ENCODE peak calls at places on chromosomes 11 and 22, in ten cellular contexts. M, V, S, T, N, J, Z, X, Y and D are unnamed samples.

GRCh38 chr22:36740716-36741115 is 35.2 kb downstream of the IFT27 start:
- DNase-seq in M (peak; percentile 5), V (no peak), S (no peak), T (no peak), N (no peak), J (no peak), Z (no peak), X (no peak), Y (no peak), D (no peak)

GRCh38 chr11:127651175-127651887 is 650.8 kb upstream of the KIRREL3 start:
- DNase-seq in M (no peak), V (peak; percentile 1), S (no peak), T (no peak), N (no peak), J (no peak), Z (no peak), X (no peak), Y (no peak), D (no peak)

GRCh38 chr11:12951376-12951775 is 57.7 kb upstream of the RASSF10 start:
- DNase-seq in M (no peak), V (no peak), S (no peak), T (no peak), N (no peak), J (no peak), Z (no peak), X (no peak), Y (no peak), D (no peak)

GRCh38 chr11:126034880-126035279 is 27.8 kb downstream of the CDON start:
- DNase-seq in M (no peak), V (no peak), S (no peak), T (no peak), N (no peak), J (no peak), Z (no peak), X (no peak), Y (no peak), D (no peak)

GRCh38 chr11:11993814-11994213 is 14.6 kb downstream of the DKK3 start:
- DNase-seq in M (no peak), V (peak; percentile 91), S (peak; percentile 69), T (peak; percentile 15), N (no peak), J (no peak), Z (no peak), X (no peak), Y (no peak), D (no peak)

GRCh38 chr22:44906248-44906936 is 103.4 kb downstream of the PHF21B start:
- DNase-seq in M (peak; percentile 22), V (no peak), S (no peak), T (no peak), N (no peak), J (no peak), Z (no peak), X (no peak), Y (no peak), D (no peak)

GRCh38 chr11:8109675-8110074 is 28.7 kb downstream of the TUB start:
- DNase-seq in M (no peak), V (no peak), S (no peak), T (no peak), N (no peak), J (no peak), Z (no peak), X (no peak), Y (no peak), D (no peak)

GRCh38 chr11:100667449-100667848 is 19.6 kb upstream of the ARHGAP42 start:
- DNase-seq in M (no peak), V (no peak), S (no peak), T (no peak), N (no peak), J (no peak), Z (no peak), X (no peak), Y (no peak), D (no peak)

GRCh38 chr11:113045146-113045545 is 83.9 kb downstream of the NCAM1 start:
- DNase-seq in M (peak; percentile 81), V (no peak), S (no peak), T (no peak), N (no peak), J (no peak), Z (no peak), X (no peak), Y (no peak), D (no peak)

GRCh38 chr11:113046866-113047265 is 85.6 kb downstream of the NCAM1 start:
- DNase-seq in M (no peak), V (no peak), S (no peak), T (no peak), N (no peak), J (no peak), Z (no peak), X (no peak), Y (no peak), D (no peak)

GRCh38 chr11:113043704-113044103 is 82.5 kb downstream of the NCAM1 start:
- DNase-seq in M (no peak), V (no peak), S (no peak), T (no peak), N (no peak), J (no peak), Z (no peak), X (no peak), Y (no peak), D (no peak)

GRCh38 chr11:113048820-113049555 is 87.8 kb downstream of the NCAM1 start:
- DNase-seq in M (no peak), V (peak; percentile 90), S (no peak), T (no peak), N (no peak), J (no peak), Z (no peak), X (no peak), Y (no peak), D (no peak)
- H3K4me3 ChIP-seq in M (no peak overlapping the region), V (no peak overlapping the region), S (no peak overlapping the region), T (no peak overlapping the region), N (no peak overlapping the region), J (no peak overlapping the region), Z (no peak overlapping the region), X (no peak overlapping the region), Y (no peak overlapping the region), D (no peak overlapping the region)

GRCh38 chr22:33142282-33142681 is 84.1 kb upstream of the SYN3 start:
- DNase-seq in M (no peak), V (no peak), S (no peak), T (no peak), N (no peak), J (no peak), Z (no peak), X (no peak), Y (no peak), D (no peak)

GRCh38 chr22:33139937-33140336 is 81.8 kb upstream of the SYN3 start:
- DNase-seq in M (no peak), V (no peak), S (no peak), T (no peak), N (no peak), J (no peak), Z (no peak), X (no peak), Y (no peak), D (no peak)
- TF ChIP-seq CTCF in M (peak; percentile 19), V (no peak), S (no peak), T (no peak), N (no peak), J (no peak), Z (no peak), X (no peak), Y (no peak), D (no peak)

GRCh38 chr11:26271666-26272065 is 60.3 kb upstream of the ANO3 start:
- DNase-seq in M (no peak), V (no peak), S (no peak), T (no peak), N (no peak), J (no peak), Z (no peak), X (no peak), Y (no peak), D (no peak)

GRCh38 chr11:26263769-26264168 is 68.2 kb upstream of the ANO3 start:
- DNase-seq in M (no peak), V (no peak), S (no peak), T (no peak), N (no peak), J (no peak), Z (no peak), X (no peak), Y (no peak), D (no peak)

DNA sequence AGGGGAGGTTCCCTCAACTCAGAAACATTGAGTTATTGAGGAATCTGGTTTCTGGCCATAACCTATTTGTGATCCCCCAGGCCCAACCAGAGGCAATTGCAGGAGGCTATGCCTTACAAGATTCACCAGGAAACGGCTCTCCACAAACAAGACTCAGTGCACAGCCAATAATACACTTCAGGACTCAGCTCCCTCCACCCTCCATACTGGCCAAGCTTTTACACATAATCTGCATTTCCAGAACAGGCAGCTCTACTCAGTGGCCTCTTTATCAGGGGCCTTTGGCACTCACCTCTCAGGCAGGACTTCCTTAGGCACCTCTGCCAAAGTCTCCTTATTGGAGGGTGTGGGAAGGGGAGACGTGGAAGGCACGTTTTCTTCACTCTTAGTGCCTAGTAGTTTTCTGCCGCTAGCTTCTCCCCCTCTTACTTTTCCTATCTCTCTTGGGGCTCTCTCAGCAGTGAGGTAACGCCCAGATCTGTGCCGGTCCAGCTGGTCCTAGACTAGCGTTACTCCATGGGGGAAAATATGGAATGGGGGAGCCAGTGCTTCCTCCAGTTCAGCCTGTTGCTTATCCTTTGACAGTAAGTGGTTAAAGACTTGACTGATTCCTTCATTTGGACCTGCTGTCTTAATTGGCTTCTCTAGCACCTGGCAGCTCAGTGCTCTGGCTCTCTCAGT is 62.8 kb upstream of the ANO3 start:
- DNase-seq in M (no peak), V (no peak), S (no peak), T (no peak), N (no peak), J (no peak), Z (no peak), X (no peak), Y (no peak), D (no peak)
- H3K4me3 ChIP-seq in M (no peak overlapping the region), V (no peak overlapping the region), S (no peak overlapping the region), T (no peak overlapping the region), N (no peak overlapping the region), J (no peak overlapping the region), Z (no peak overlapping the region), X (no peak overlapping the region), Y (no peak overlapping the region), D (no peak overlapping the region)

GRCh38 chr11:60840711-60841430 is 1.0 kb upstream of the CCDC86 start:
- DNase-seq in M (no peak), V (no peak), S (peak; percentile 71), T (no peak), N (no peak), J (no peak), Z (no peak), X (peak; percentile 27), Y (no peak), D (no peak)

GRCh38 chr11:60835472-60835871 is 6.4 kb upstream of the CCDC86 start:
- DNase-seq in M (no peak), V (peak; percentile 68), S (no peak), T (no peak), N (no peak), J (no peak), Z (no peak), X (no peak), Y (no peak), D (no peak)

GRCh38 chr11:60836866-60837510 is 4.9 kb upstream of the CCDC86 start:
- DNase-seq in M (peak; percentile 60), V (no peak), S (no peak), T (no peak), N (no peak), J (no peak), Z (no peak), X (no peak), Y (no peak), D (no peak)

GRCh38 chr11:60834742-60835141 is 7.2 kb upstream of the CCDC86 start:
- DNase-seq in M (no peak), V (no peak), S (no peak), T (no peak), N (no peak), J (no peak), Z (no peak), X (no peak), Y (no peak), D (no peak)

GRCh38 chr11:60838132-60838531 is 3.8 kb upstream of the CCDC86 start:
- DNase-seq in M (peak; percentile 77), V (no peak), S (no peak), T (peak; percentile 35), N (no peak), J (no peak), Z (no peak), X (no peak), Y (no peak), D (no peak)
- TF ChIP-seq CTCF in M (peak; percentile 73), V (no peak), S (no peak), T (peak; percentile 44), N (no peak), J (no peak), Z (no peak), X (no peak), Y (no peak), D (peak; percentile 36)